ENCODE peak calls at places on chromosome 11, in ten cellular contexts. S is lung; X is testis; W is spleen; F is cardiac fibroblast; Q is fibroblast of lung; B is AG04450; G is CD4-positive, alpha-beta T cell; J is transverse colon; L is lower lobe of right lung. M is an unnamed sample.
A peak's percentile ranks its signal among the peaks of the same experiment; 100 is the strongest.

GRCh38 chr11:2215561-2216399 is 44.2 kb upstream of the TH start:
- DNase-seq in S (peak; percentile 18), Q (no peak), X (no peak), W (peak; percentile 63), J (no peak), L (peak; percentile 35), G (no peak), B (no peak), F (no peak), M (no peak)

GRCh38 chr11:2213890-2214526 is 42.4 kb upstream of the TH start:
- DNase-seq in F (no peak), J (no peak), G (no peak), X (peak; percentile 7), W (peak; percentile 56), Q (no peak), S (peak; percentile 20), L (no peak), B (no peak), M (no peak)

GRCh38 chr11:12680246-12680939 is 6.2 kb downstream of the TEAD1 start:
- DNase-seq in S (peak; percentile 86), L (peak; percentile 88), W (no peak), J (peak; percentile 91), F (peak; percentile 96), Q (peak; percentile 97), X (peak; percentile 90), B (peak; percentile 65), G (no peak), M (no peak)

GRCh38 chr11:420054-420910 is 5.5 kb upstream of the SIGIRR start:
- DNase-seq in L (peak; percentile 48), G (no peak), J (peak; percentile 8), S (no peak), Q (no peak), B (no peak), W (peak; percentile 78), F (no peak), X (no peak), M (peak; percentile 40)

GRCh38 chr11:43504316-43504950 is 145.7 kb downstream of the TTC17 start:
- DNase-seq in X (peak; percentile 65), W (no peak), S (no peak), G (no peak), Q (peak; percentile 7), B (no peak), J (no peak), F (peak; percentile 49), L (no peak), M (no peak)

GRCh38 chr11:118842369-118842768 is 41.3 kb upstream of the CXCR5 start:
- DNase-seq in B (no peak), Q (peak; percentile 63), X (no peak), G (no peak), W (no peak), F (peak; percentile 45), S (no peak), J (no peak), L (no peak), M (no peak)

GRCh38 chr11:6473481-6474422 is at the start of gene TRIM3:
- DNase-seq in G (peak; percentile 36), J (peak; percentile 96), W (peak; percentile 96), L (peak; percentile 95), X (peak; percentile 96), B (peak; percentile 50), Q (peak; percentile 85), F (peak; percentile 83), S (peak; percentile 93), M (peak; percentile 77)

GRCh38 chr11:78221396-78222315 is 32.9 kb downstream of the USP35 start:
- DNase-seq in J (no peak), S (no peak), W (no peak), L (no peak), F (no peak), Q (no peak), B (no peak), G (no peak), X (no peak), M (no peak)

GRCh38 chr11:78646564-78647185 is 72.0 kb upstream of the NARS2 start:
- DNase-seq in S (peak; percentile 65), Q (peak; percentile 31), B (no peak), J (peak; percentile 65), L (no peak), G (peak; percentile 18), W (no peak), F (peak; percentile 56), X (peak; percentile 77), M (no peak)

GRCh38 chr11:66546368-66546965 is at the start of gene ACTN3:
- DNase-seq in S (peak; percentile 37), Q (peak; percentile 27), L (no peak), J (peak; percentile 40), G (no peak), B (no peak), F (no peak), W (peak; percentile 81), X (peak; percentile 69), M (no peak)

GRCh38 chr11:111305403-111305802 is 7.1 kb downstream of the POU2AF3 start:
- DNase-seq in X (no peak), W (no peak), F (no peak), S (no peak), L (no peak), G (no peak), B (no peak), Q (no peak), J (no peak), M (no peak)

GRCh38 chr11:12163181-12163841 is 52.9 kb downstream of the MICAL2 start:
- DNase-seq in J (peak; percentile 66), Q (peak; percentile 85), B (no peak), X (no peak), W (no peak), G (no peak), S (no peak), F (peak; percentile 55), L (no peak), M (no peak)

GRCh38 chr11:43035011-43035564 is 276.7 kb upstream of the API5 start:
- DNase-seq in W (no peak), X (no peak), B (no peak), Q (no peak), G (no peak), L (no peak), S (no peak), J (no peak), F (no peak), M (no peak)

GRCh38 chr11:17354070-17354924 is 2.7 kb downstream of the NCR3LG1 start:
- DNase-seq in L (no peak), F (peak; percentile 88), S (peak; percentile 74), J (peak; percentile 76), W (no peak), B (peak; percentile 26), G (peak; percentile 13), X (peak; percentile 82), Q (peak; percentile 55), M (no peak)

GRCh38 chr11:112540261-112540660 is 279.6 kb upstream of the PLET1 start:
- DNase-seq in B (no peak), G (no peak), F (no peak), W (no peak), J (no peak), S (no peak), L (no peak), Q (no peak), X (no peak), M (no peak)

GRCh38 chr11:119409731-119410130 is 13.2 kb downstream of the THY1 start:
- DNase-seq in G (no peak), S (no peak), Q (no peak), F (no peak), L (no peak), B (no peak), J (no peak), W (no peak), X (no peak), M (no peak)

GRCh38 chr11:17014321-17014773 is at the start of gene PLEKHA7:
- DNase-seq in Q (no peak), G (no peak), W (peak; percentile 68), F (no peak), B (no peak), J (peak; percentile 31), X (no peak), S (no peak), L (no peak), M (no peak)

GRCh38 chr11:68690671-68691401 is 6.5 kb downstream of the GAL start:
- DNase-seq in S (no peak), Q (no peak), F (no peak), W (no peak), B (no peak), J (no peak), L (no peak), X (no peak), G (peak; percentile 10), M (no peak)
- TF ChIP-seq CTCF in S (no peak), Q (peak; percentile 19), F (no peak), W (no peak), B (no peak), J (no peak), L (no peak), X (no peak), G (no peak), M (no peak)

GRCh38 chr11:107683807-107684206 is 28.0 kb downstream of the SLN start:
- DNase-seq in F (peak; percentile 36), Q (no peak), S (no peak), X (no peak), W (no peak), G (no peak), B (no peak), L (no peak), J (no peak), M (no peak)
- TF ChIP-seq CTCF in F (peak; percentile 58), Q (peak; percentile 55), S (no peak), X (no peak), W (no peak), G (peak; percentile 24), B (peak; percentile 53), L (no peak), J (peak; percentile 30), M (peak; percentile 38)

DNA sequence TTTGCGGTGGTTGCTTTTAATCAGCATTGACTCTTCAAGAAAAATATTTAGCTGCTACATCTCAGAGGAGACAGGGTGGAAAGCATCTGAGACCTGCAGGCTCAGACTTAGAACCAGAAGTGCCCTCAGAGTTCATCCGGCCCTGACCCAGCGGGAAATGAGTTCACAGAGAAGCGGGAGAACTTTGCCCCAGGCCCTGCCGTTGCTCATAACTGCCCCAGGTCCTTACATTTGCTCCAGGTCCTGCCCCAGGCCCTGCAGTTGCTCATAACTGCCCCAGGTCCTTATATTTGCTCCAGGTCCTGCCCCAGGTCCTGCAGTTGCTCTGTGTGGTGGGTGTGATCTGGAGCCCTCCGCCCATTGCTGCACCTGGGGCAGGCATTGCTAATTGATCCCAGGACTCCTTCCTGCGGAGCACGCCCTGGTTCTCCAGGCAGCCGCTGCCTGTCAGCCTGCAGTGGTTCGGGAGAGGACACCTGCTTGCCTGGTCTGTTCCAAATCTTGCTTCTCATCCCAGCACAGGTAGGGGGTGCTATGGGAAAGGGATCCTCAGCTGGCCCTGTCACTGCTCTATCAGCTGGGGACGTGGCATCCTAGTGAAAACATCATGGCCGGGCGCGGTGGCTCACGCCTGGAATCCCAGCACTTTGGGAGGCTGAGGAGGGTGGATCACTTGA is 58.1 kb upstream of the PPP6R3 start:
- DNase-seq in G (no peak), S (no peak), X (no peak), B (no peak), J (no peak), L (no peak), Q (no peak), W (no peak), F (no peak), M (no peak)
- TF ChIP-seq CTCF in G (no peak), S (no peak), X (no peak), B (no peak), J (no peak), L (no peak), Q (peak; percentile 4), W (no peak), F (no peak), M (no peak)

GRCh38 chr11:126573325-126574076 is 218.0 kb downstream of the ST3GAL4 start:
- DNase-seq in L (no peak), F (no peak), S (no peak), W (no peak), Q (no peak), G (no peak), X (no peak), J (no peak), B (no peak), M (no peak)
- TF ChIP-seq CTCF in L (no peak), F (no peak), S (no peak), W (no peak), Q (no peak), G (no peak), X (no peak), J (no peak), B (peak; percentile 41), M (no peak)

M was measured in CD14-positive monocyte.